ENCODE peak calls at places on chromosomes 4 and X, in four cellular contexts. One of them, this sample, is unnamed.

GRCh38 chrX:41144873-41145272 is 59.6 kb downstream of the USP9X start:
- DNase-seq in stimulated activated CD4-positive, alpha-beta T cell treated with anti-CD3 and anti-CD28 coated beads, Interleukin-1b, Interleukin-23, amount 100 ng/mL, for 48 hours: no peak
- DNase-seq in mesothelial cell of epicardium: no peak
- DNase-seq in NCI-H82: no peak
- DNase-seq in this sample: no peak

GRCh38 chr4:76850010-76850441 is 47.9 kb downstream of the SOWAHB start:
- DNase-seq in stimulated activated CD4-positive, alpha-beta T cell treated with anti-CD3 and anti-CD28 coated beads, Interleukin-1b, Interleukin-23, amount 100 ng/mL, for 48 hours: no peak
- DNase-seq in mesothelial cell of epicardium: no peak
- DNase-seq in NCI-H82: no peak
- DNase-seq in this sample: no peak

GRCh38 chr4:1990676-1991075 is 18.1 kb downstream of the NELFA start:
- DNase-seq in stimulated activated CD4-positive, alpha-beta T cell treated with anti-CD3 and anti-CD28 coated beads, Interleukin-1b, Interleukin-23, amount 100 ng/mL, for 48 hours: no peak
- DNase-seq in mesothelial cell of epicardium: no peak
- DNase-seq in NCI-H82: no peak
- DNase-seq in this sample: peak

GRCh38 chr4:23922535-23923115 is 32.8 kb upstream of the PPARGC1A start:
- DNase-seq in stimulated activated CD4-positive, alpha-beta T cell treated with anti-CD3 and anti-CD28 coated beads, Interleukin-1b, Interleukin-23, amount 100 ng/mL, for 48 hours: no peak
- DNase-seq in mesothelial cell of epicardium: no peak
- DNase-seq in NCI-H82: no peak
- DNase-seq in this sample: no peak

GRCh38 chr4:138741778-138742377 is 273.7 kb upstream of the NOCT start:
- DNase-seq in stimulated activated CD4-positive, alpha-beta T cell treated with anti-CD3 and anti-CD28 coated beads, Interleukin-1b, Interleukin-23, amount 100 ng/mL, for 48 hours: no peak
- DNase-seq in mesothelial cell of epicardium: no peak
- DNase-seq in NCI-H82: no peak
- DNase-seq in this sample: no peak

GRCh38 chr4:87857789-87858188 is 25.0 kb downstream of the MEPE start:
- DNase-seq in stimulated activated CD4-positive, alpha-beta T cell treated with anti-CD3 and anti-CD28 coated beads, Interleukin-1b, Interleukin-23, amount 100 ng/mL, for 48 hours: no peak
- DNase-seq in mesothelial cell of epicardium: no peak
- DNase-seq in NCI-H82: no peak
- DNase-seq in this sample: no peak

GRCh38 chr4:157992038-157992706 is 180.7 kb downstream of the GASK1B start:
- DNase-seq in stimulated activated CD4-positive, alpha-beta T cell treated with anti-CD3 and anti-CD28 coated beads, Interleukin-1b, Interleukin-23, amount 100 ng/mL, for 48 hours: no peak
- DNase-seq in mesothelial cell of epicardium: no peak
- DNase-seq in NCI-H82: peak
- DNase-seq in this sample: no peak

GRCh38 chr4:2829933-2830451 is 13.7 kb upstream of the ADD1 start:
- DNase-seq in stimulated activated CD4-positive, alpha-beta T cell treated with anti-CD3 and anti-CD28 coated beads, Interleukin-1b, Interleukin-23, amount 100 ng/mL, for 48 hours: no peak
- DNase-seq in mesothelial cell of epicardium: no peak
- DNase-seq in NCI-H82: no peak
- DNase-seq in this sample: no peak

GRCh38 chr4:24666316-24666715 is 82.0 kb upstream of the DHX15 start:
- DNase-seq in stimulated activated CD4-positive, alpha-beta T cell treated with anti-CD3 and anti-CD28 coated beads, Interleukin-1b, Interleukin-23, amount 100 ng/mL, for 48 hours: no peak
- DNase-seq in mesothelial cell of epicardium: no peak
- DNase-seq in NCI-H82: no peak
- DNase-seq in this sample: no peak

GRCh38 chr4:138275946-138276621 is 33.9 kb upstream of the SLC7A11 start:
- DNase-seq in stimulated activated CD4-positive, alpha-beta T cell treated with anti-CD3 and anti-CD28 coated beads, Interleukin-1b, Interleukin-23, amount 100 ng/mL, for 48 hours: no peak
- DNase-seq in mesothelial cell of epicardium: no peak
- DNase-seq in NCI-H82: no peak
- DNase-seq in this sample: no peak

GRCh38 chr4:7326693-7327340 is 107.9 kb downstream of the PSAPL1 start:
- DNase-seq in stimulated activated CD4-positive, alpha-beta T cell treated with anti-CD3 and anti-CD28 coated beads, Interleukin-1b, Interleukin-23, amount 100 ng/mL, for 48 hours: no peak
- DNase-seq in mesothelial cell of epicardium: no peak
- DNase-seq in NCI-H82: no peak
- DNase-seq in this sample: no peak

GRCh38 chr4:87317527-87317926 is 5.2 kb downstream of the HSD17B13 start:
- DNase-seq in stimulated activated CD4-positive, alpha-beta T cell treated with anti-CD3 and anti-CD28 coated beads, Interleukin-1b, Interleukin-23, amount 100 ng/mL, for 48 hours: no peak
- DNase-seq in mesothelial cell of epicardium: no peak
- DNase-seq in NCI-H82: no peak
- DNase-seq in this sample: no peak

GRCh38 chr4:163693776-163694175 is 199.3 kb downstream of the TMA16 start:
- DNase-seq in stimulated activated CD4-positive, alpha-beta T cell treated with anti-CD3 and anti-CD28 coated beads, Interleukin-1b, Interleukin-23, amount 100 ng/mL, for 48 hours: no peak
- DNase-seq in mesothelial cell of epicardium: no peak
- DNase-seq in NCI-H82: no peak
- DNase-seq in this sample: no peak